ENCODE peak calls at places on chromosomes 12 and 14, in eight cellular contexts. S is CD4-positive, CD25-positive, alpha-beta regulatory T cell; J is H1; C is tibial artery; D is thyroid gland; E is mucosa of descending colon; M is NT2/D1; V is endodermal cell. F is an unnamed sample.

GRCh38 chr14:104802913-104803184 is 1.9 kb downstream of the ZBTB42 start:
- DNase-seq in S (no peak), J (no peak), C (no peak), D (no peak), E (no peak), M (no peak), V (no peak), F (no peak)

GRCh38 chr12:71045781-71046180 is 112.0 kb downstream of the TSPAN8 start:
- DNase-seq in S (no peak), J (no peak), C (no peak), D (no peak), E (no peak), M (no peak), V (no peak), F (peak)

GRCh38 chr12:97701901-97702300 is 239.3 kb downstream of the RMST start:
- DNase-seq in S (no peak), J (no peak), C (no peak), D (no peak), E (no peak), M (no peak), V (no peak), F (no peak)

GRCh38 chr14:99278836-99279235 is 6.8 kb upstream of the BCL11B start:
- DNase-seq in S (no peak), J (no peak), C (no peak), D (no peak), E (no peak), M (no peak), V (no peak), F (no peak)

GRCh38 chr12:47791874-47792273 is 18.8 kb downstream of the SLC48A1 start:
- DNase-seq in S (no peak), J (no peak), C (no peak), D (no peak), E (peak), M (no peak), V (no peak), F (no peak)

GRCh38 chr12:31600252-31600651 is 9.3 kb upstream of the DENND5B start:
- DNase-seq in S (no peak), J (peak), C (no peak), D (no peak), E (no peak), M (no peak), V (peak), F (no peak)

GRCh38 chr14:94689218-94689984 is 77.2 kb downstream of the SERPINA3 start:
- DNase-seq in S (peak), J (peak), C (peak), D (peak), E (no peak), M (peak), V (peak), F (no peak)

GRCh38 chr12:124544311-124544970 is 23.0 kb downstream of the NCOR2 start:
- DNase-seq in S (no peak), J (no peak), C (no peak), D (no peak), E (no peak), M (no peak), V (no peak), F (no peak)

GRCh38 chr12:52216807-52217206 is 16.2 kb upstream of the KRT7 start:
- DNase-seq in S (no peak), J (no peak), C (peak), D (peak), E (no peak), M (no peak), V (peak), F (no peak)

GRCh38 chr14:58639842-58640484 is 2.2 kb downstream of the DACT1 start:
- DNase-seq in S (no peak), J (no peak), C (no peak), D (peak), E (no peak), M (no peak), V (peak), F (peak)

GRCh38 chr14:58638231-58639205 is 756 bp downstream of the DACT1 start:
- DNase-seq in S (peak), J (peak), C (peak), D (peak), E (peak), M (no peak), V (peak), F (no peak)

GRCh38 chr14:58643366-58643765 is 5.6 kb downstream of the DACT1 start:
- DNase-seq in S (no peak), J (no peak), C (no peak), D (no peak), E (no peak), M (no peak), V (no peak), F (no peak)

GRCh38 chr14:58641509-58641908 is 3.7 kb downstream of the DACT1 start:
- DNase-seq in S (no peak), J (no peak), C (no peak), D (no peak), E (no peak), M (no peak), V (no peak), F (no peak)

GRCh38 chr14:58640959-58641358 is 3.2 kb downstream of the DACT1 start:
- DNase-seq in S (no peak), J (no peak), C (no peak), D (no peak), E (no peak), M (no peak), V (no peak), F (no peak)
- H3K4me3 ChIP-seq in S (no peak), J (no peak), C (no peak), D (no peak), E (no peak), M (no peak), V (no peak), F (no peak)

DNA sequence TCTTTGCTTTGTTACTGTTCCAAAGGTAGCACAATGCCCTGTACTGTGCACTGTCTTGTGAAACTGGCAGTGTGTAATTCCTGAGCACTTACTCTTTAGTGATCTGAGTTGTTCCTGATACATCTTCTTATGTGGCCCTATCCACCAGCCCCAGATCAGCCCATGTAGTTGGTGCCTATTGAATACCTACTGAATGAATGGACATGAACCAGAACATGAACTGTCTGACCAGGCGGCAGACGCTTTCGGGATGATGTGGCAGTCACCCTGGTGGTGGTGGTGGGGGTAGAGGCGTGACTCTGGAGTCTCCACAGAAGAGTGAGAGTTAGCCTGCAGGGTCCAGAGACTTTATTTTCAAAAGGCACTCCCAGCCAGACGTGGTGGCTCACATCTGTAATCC is 46.6 kb upstream of the PAPOLA start:
- DNase-seq in S (no peak), J (no peak), C (no peak), D (no peak), E (no peak), M (no peak), V (no peak), F (no peak)
- H3K4me3 ChIP-seq in S (no peak), J (no peak), C (no peak), D (no peak), E (no peak), M (no peak), V (no peak), F (no peak)

DNA sequence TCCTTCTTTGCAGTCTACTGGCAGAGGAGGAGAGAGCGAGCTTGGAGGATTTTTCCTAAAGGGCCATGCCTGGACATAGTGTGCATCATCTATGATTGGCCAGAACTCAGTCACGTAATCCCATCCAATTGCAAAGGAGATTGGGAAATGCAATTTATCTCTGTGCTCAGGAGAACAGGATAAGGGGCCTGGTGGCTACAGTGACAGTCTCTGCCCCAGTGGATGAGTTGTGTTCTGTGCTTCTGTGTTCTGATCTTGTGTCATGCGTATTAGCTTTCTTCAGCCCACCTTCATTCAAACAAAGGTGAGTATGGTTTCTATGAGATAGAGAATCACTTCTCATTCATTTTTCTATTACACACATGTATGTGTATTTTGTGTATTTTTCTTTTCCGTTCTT is 144.3 kb downstream of the NRXN3 start:
- DNase-seq in S (no peak), J (no peak), C (no peak), D (no peak), E (no peak), M (no peak), V (no peak), F (no peak)
- H3K4me3 ChIP-seq in S (no peak), J (no peak), C (no peak), D (no peak), E (no peak), M (no peak), V (no peak), F (no peak)

GRCh38 chr14:33287204-33287603 is 348.5 kb downstream of the NPAS3 start:
- DNase-seq in S (no peak), J (no peak), C (no peak), D (no peak), E (peak), M (no peak), V (no peak), F (no peak)
- H3K4me3 ChIP-seq in S (no peak), J (no peak), C (no peak), D (no peak), E (no peak), M (no peak), V (no peak), F (no peak)

GRCh38 chr14:97976861-97977260 is 1179.7 kb downstream of the VRK1 start:
- DNase-seq in S (peak), J (no peak), C (no peak), D (peak), E (peak), M (no peak), V (no peak), F (no peak)

GRCh38 chr14:97978336-97978735 is 1181.2 kb downstream of the VRK1 start:
- DNase-seq in S (peak), J (peak), C (peak), D (peak), E (peak), M (peak), V (peak), F (peak)

GRCh38 chr14:97975960-97976359 is 1178.8 kb downstream of the VRK1 start:
- DNase-seq in S (peak), J (no peak), C (no peak), D (no peak), E (no peak), M (no peak), V (no peak), F (no peak)

DNA sequence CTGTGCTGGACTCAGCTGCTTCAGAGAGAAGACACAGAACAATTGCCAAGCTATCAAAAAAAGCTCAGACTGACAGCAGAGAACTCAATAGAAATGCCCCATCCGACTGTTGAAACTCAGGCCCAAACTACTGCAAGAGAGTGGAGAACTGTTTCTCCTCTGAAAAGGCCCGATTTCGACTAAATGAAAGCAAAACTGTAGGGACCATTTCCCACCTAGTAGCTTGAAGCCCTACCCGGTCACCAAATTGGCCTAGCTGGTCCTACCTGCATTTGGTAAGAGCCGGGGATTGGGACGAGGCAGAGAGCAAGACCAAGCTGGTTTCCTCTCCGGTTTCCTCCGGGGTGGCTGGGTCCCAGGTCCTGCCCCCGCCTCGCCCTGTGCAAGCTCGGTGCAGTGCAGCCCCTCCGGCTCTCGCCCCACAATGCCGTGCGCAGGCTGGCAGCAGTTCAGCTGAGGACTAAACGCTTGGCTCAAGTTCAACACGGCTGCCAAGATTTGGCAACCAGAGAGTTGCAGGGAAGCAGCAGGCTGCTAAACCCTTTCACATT is 1180.6 kb downstream of the VRK1 start:
- DNase-seq in S (peak), J (peak), C (peak), D (peak), E (peak), M (no peak), V (peak), F (peak)
- H3K4me3 ChIP-seq in S (peak), J (no peak), C (peak), D (no peak), E (no peak), M (no peak), V (no peak), F (peak)